ENCODE peak calls at places on chromosomes 7 and 10, in ten cellular contexts. A is A549; D is brain microvascular endothelial cell; R is GM12878; X is HL-60; H is CD4-positive, alpha-beta T cell; F is heart right ventricle; L is cardiac fibroblast; V is tibial artery; T is AG04450. N is an unnamed sample.

GRCh38 chr10:71840177-71840711 is 10.8 kb downstream of the PSAP start:
- DNase-seq in R (no peak), V (peak; percentile 87), A (peak; percentile 76), L (peak; percentile 98), T (peak; percentile 84), D (peak; percentile 97), F (peak; percentile 76), X (no peak), H (no peak), N (peak; percentile 78)

GRCh38 chr7:87398441-87398840 is 53.0 kb downstream of the CROT start:
- DNase-seq in D (peak; percentile 5), L (peak; percentile 28), A (no peak), R (no peak), T (peak; percentile 32), V (no peak), H (no peak), X (no peak), F (no peak), N (peak; percentile 9)

GRCh38 chr7:31814187-31814586 is 127.2 kb downstream of the PPP1R17 start:
- DNase-seq in R (no peak), L (peak; percentile 25), H (no peak), D (peak; percentile 22), T (no peak), F (no peak), X (no peak), A (peak; percentile 4), V (no peak), N (no peak)

GRCh38 chr7:130418306-130418705 is 22.5 kb downstream of the CEP41 start:
- DNase-seq in L (no peak), H (no peak), F (no peak), D (no peak), V (no peak), A (no peak), X (no peak), R (no peak), T (no peak), N (no peak)

GRCh38 chr10:98078774-98079173 is 48.4 kb upstream of the CRTAC1 start:
- DNase-seq in D (no peak), H (no peak), F (no peak), X (no peak), V (no peak), L (no peak), T (no peak), A (no peak), R (no peak), N (no peak)

GRCh38 chr10:21694646-21695045 is 160.6 kb downstream of the MLLT10 start:
- DNase-seq in D (no peak), H (no peak), V (no peak), F (no peak), A (no peak), R (no peak), T (peak; percentile 39), X (no peak), L (no peak), N (peak; percentile 26)

GRCh38 chr10:128463991-128464755 is 337.9 kb upstream of the MKI67 start:
- DNase-seq in H (no peak), V (peak; percentile 79), T (peak; percentile 39), A (no peak), R (peak; percentile 4), X (no peak), F (peak; percentile 73), D (peak; percentile 8), L (peak; percentile 14), N (no peak)

GRCh38 chr10:71303569-71303907 is 15.5 kb upstream of the SLC29A3 start:
- DNase-seq in X (no peak), R (no peak), A (no peak), D (no peak), F (no peak), L (no peak), T (no peak), V (no peak), H (no peak), N (no peak)

DNA sequence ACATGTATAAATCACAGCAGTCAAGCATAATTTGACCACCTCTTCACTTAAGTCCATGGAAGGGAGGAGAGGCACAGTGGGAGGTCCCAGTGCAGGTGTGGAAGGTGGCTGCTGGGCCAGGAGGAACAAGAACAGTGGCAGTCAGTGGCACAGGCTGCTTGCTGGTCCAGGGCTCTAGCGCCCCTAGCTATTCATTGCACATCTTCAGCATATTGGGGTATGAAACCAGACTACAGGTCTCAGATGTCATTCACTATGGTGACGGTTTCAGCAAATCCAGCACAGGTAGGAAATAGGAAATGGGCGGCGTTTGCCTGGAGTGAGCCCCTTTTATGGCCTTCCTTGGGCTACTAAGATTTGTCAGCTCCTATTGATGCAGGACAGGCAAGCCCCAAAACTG is 609.0 kb downstream of the PARD3 start:
- DNase-seq in A (no peak), H (no peak), R (no peak), T (no peak), L (no peak), F (no peak), X (no peak), D (no peak), V (no peak), N (no peak)
- TF ChIP-seq CTCF in A (no peak), H (no peak), R (no peak), T (no peak), L (no peak), F (no peak), X (no peak), D (no peak), V (no peak), N (no peak)

GRCh38 chr10:116733566-116733965 is 8.8 kb downstream of the HSPA12A start:
- DNase-seq in X (no peak), H (no peak), F (no peak), T (peak; percentile 66), V (no peak), D (no peak), A (no peak), R (no peak), L (no peak), N (no peak)

GRCh38 chr10:116741391-116742351 is 695 bp downstream of the HSPA12A start:
- DNase-seq in L (no peak), R (no peak), H (no peak), X (no peak), T (no peak), V (no peak), F (peak; percentile 14), A (no peak), D (no peak), N (no peak)

GRCh38 chr10:116738359-116738738 is 4.0 kb downstream of the HSPA12A start:
- DNase-seq in L (no peak), R (no peak), H (no peak), F (no peak), A (no peak), T (no peak), V (no peak), D (no peak), X (no peak), N (no peak)

GRCh38 chr10:116740971-116741370 is 1.4 kb downstream of the HSPA12A start:
- DNase-seq in R (no peak), A (no peak), T (no peak), D (no peak), H (no peak), L (no peak), V (no peak), F (no peak), X (no peak), N (no peak)

DNA sequence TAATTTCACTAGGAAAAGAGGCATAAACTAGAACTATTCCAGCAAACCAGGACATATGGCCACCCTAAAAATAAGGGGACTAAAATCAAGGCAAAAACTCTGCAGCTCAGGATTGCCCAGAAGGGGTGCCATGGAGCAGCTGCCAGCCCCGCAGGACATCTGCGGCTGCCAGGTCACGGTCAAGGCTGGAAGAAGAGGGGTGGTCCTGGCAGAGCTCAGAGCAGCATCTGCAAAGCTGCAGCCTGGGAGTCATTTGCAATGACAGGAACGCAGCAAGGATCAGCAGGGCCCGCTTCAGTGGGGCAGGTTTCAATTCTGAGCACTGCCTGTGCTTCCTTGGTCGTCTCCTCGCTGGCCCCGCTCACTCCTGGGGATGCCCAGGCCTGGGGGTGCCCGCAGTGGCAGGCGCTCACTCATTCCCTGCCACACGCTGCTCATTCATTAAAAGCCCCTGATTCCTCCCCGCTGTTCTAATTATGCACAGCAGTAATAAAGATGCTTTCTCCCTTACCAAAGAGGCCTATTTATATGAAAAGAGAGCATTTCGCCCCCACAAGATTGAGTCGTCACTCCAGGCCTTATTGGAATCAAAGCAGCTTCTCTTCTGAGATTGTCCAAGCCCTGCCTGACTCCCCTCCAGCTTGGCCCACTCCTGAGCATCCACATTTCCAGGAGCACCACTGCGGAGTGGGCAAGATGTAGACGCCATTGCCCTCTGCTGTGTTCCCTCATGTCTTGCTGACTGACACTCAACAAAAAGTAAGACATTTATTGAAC is 4.6 kb downstream of the HSPA12A start:
- DNase-seq in R (no peak), T (no peak), V (no peak), A (peak; percentile 36), H (no peak), F (no peak), D (no peak), X (no peak), L (no peak), N (no peak)
- TF ChIP-seq CTCF in R (no peak), T (peak; percentile 49), V (no peak), A (peak; percentile 22), H (no peak), F (no peak), D (peak; percentile 69), X (no peak), L (peak; percentile 38), N (peak; percentile 48)

GRCh38 chr10:18474111-18474455 is 177.3 kb downstream of the NSUN6 start:
- DNase-seq in D (no peak), L (no peak), F (no peak), T (no peak), A (no peak), R (no peak), X (no peak), V (no peak), H (no peak), N (no peak)

GRCh38 chr10:18473424-18474110 is 177.8 kb downstream of the NSUN6 start:
- DNase-seq in V (no peak), H (no peak), A (no peak), T (peak; percentile 63), D (peak; percentile 21), F (peak; percentile 69), R (no peak), L (peak; percentile 35), X (no peak), N (no peak)

GRCh38 chr10:18476283-18476682 is 175.1 kb downstream of the NSUN6 start:
- DNase-seq in X (no peak), L (no peak), R (no peak), F (no peak), T (no peak), D (no peak), A (no peak), V (no peak), H (no peak), N (no peak)

GRCh38 chr10:18469125-18469524 is 182.3 kb downstream of the NSUN6 start:
- DNase-seq in H (no peak), X (no peak), V (no peak), A (no peak), L (no peak), D (no peak), F (no peak), T (no peak), R (no peak), N (no peak)

GRCh38 chr10:18472977-18473376 is 178.4 kb downstream of the NSUN6 start:
- DNase-seq in F (no peak), H (no peak), R (no peak), D (no peak), V (no peak), T (no peak), A (no peak), X (no peak), L (no peak), N (no peak)
- TF ChIP-seq CTCF in F (no peak), H (no peak), R (peak; percentile 43), D (no peak), V (no peak), T (no peak), A (no peak), X (no peak), L (no peak), N (no peak)

DNA sequence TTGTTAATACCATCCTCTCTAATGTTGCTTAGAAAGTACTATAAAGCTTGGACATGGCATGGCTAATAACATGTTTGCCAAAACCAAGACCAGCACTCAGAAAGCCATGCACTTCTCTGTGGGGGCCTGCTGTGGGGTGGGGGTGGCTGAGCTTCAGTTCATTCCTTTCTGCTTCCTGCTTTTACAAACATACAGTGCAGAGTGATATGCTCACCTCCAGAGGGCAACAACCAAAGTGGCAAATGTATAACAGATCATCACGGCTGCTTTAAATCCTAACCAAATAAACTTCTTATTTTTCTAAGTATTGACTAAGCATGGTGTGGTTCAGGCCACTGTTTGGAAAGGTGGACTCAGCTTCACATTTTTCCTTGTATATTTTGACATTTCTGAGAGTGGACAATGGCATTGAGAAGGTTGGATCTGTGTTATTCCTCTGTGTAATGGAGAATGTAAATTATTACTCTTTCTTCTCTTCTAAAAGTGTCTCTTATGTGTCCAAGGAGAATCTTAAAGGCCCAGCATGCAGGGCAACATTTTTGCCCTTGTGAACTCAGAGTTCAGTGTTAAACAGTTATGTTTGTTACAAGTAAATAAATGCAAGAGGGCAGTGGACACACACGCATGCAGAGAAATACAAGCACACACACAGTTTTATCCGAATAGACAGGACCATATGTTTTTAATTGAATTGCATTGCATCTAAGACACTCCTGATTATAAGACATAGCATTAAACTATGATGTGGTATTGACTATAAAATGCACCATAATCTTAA is 186.1 kb downstream of the HERPUD2 start:
- DNase-seq in F (no peak), X (no peak), D (no peak), T (no peak), H (no peak), L (no peak), A (no peak), V (no peak), R (no peak), N (no peak)
- TF ChIP-seq CTCF in F (no peak), X (no peak), D (peak; percentile 27), T (no peak), H (no peak), L (no peak), A (peak; percentile 6), V (no peak), R (peak; percentile 5), N (no peak)

N was measured in HFF-Myc.